ENCODE peak calls at places on chromosomes 3 and 15, in four cellular contexts. One of them, this sample, is unnamed.

GRCh38 chr3:19644405-19644804 is 289.6 kb downstream of the EFHB start:
- DNase-seq in suprapubic skin: no peak
- DNase-seq in K562: no peak
- DNase-seq in HepG2: no peak
- DNase-seq in this sample: no peak

GRCh38 chr3:194330579-194330978 is 20.5 kb downstream of the CPN2 start:
- DNase-seq in suprapubic skin: no peak
- DNase-seq in K562: no peak
- DNase-seq in HepG2: no peak
- DNase-seq in this sample: peak

GRCh38 chr3:71228156-71228885 is 355.2 kb downstream of the FOXP1 start:
- DNase-seq in suprapubic skin: no peak
- DNase-seq in K562: no peak
- DNase-seq in HepG2: no peak
- DNase-seq in this sample: no peak

GRCh38 chr3:134249935-134250716 is 533 bp downstream of the RYK start:
- DNase-seq in suprapubic skin: peak
- DNase-seq in K562: peak
- DNase-seq in HepG2: peak
- DNase-seq in this sample: peak

GRCh38 chr3:135009014-135009413 is 214.0 kb downstream of the EPHB1 start:
- DNase-seq in suprapubic skin: no peak
- DNase-seq in K562: no peak
- DNase-seq in HepG2: no peak
- DNase-seq in this sample: no peak

GRCh38 chr15:47473857-47474256 is 243.4 kb upstream of the SEMA6D start:
- DNase-seq in suprapubic skin: peak
- DNase-seq in K562: no peak
- DNase-seq in HepG2: no peak
- DNase-seq in this sample: peak

GRCh38 chr3:178295257-178295912 is 240.9 kb upstream of the KCNMB2 start:
- DNase-seq in suprapubic skin: no peak
- DNase-seq in K562: no peak
- DNase-seq in HepG2: no peak
- DNase-seq in this sample: peak

GRCh38 chr3:52859686-52860423 is 25.0 kb upstream of the MUSTN1 start:
- DNase-seq in suprapubic skin: no peak
- DNase-seq in K562: no peak
- DNase-seq in HepG2: no peak
- DNase-seq in this sample: no peak

GRCh38 chr3:118075873-118076272 is 958.8 kb downstream of the IGSF11 start:
- DNase-seq in suprapubic skin: no peak
- DNase-seq in K562: no peak
- DNase-seq in HepG2: no peak
- DNase-seq in this sample: no peak

GRCh38 chr3:178551916-178552321 is 15.7 kb downstream of the KCNMB2 start:
- DNase-seq in suprapubic skin: no peak
- DNase-seq in K562: no peak
- DNase-seq in HepG2: no peak
- DNase-seq in this sample: no peak

GRCh38 chr15:51782357-51782896 is 31.0 kb downstream of the TMOD2 start:
- DNase-seq in suprapubic skin: no peak
- DNase-seq in K562: peak
- DNase-seq in HepG2: no peak
- DNase-seq in this sample: no peak
- TF ChIP-seq CTCF in suprapubic skin: no peak
- TF ChIP-seq CTCF in K562: peak
- TF ChIP-seq CTCF in HepG2: peak
- TF ChIP-seq CTCF in this sample: no peak

GRCh38 chr3:99534951-99535704 is 103.3 kb upstream of the COL8A1 start:
- DNase-seq in suprapubic skin: no peak
- DNase-seq in K562: no peak
- DNase-seq in HepG2: no peak
- DNase-seq in this sample: no peak
- TF ChIP-seq POLR2A in suprapubic skin: no peak
- TF ChIP-seq POLR2A in K562: no peak
- TF ChIP-seq POLR2A in HepG2: no peak
- TF ChIP-seq POLR2A in this sample: no peak

DNA sequence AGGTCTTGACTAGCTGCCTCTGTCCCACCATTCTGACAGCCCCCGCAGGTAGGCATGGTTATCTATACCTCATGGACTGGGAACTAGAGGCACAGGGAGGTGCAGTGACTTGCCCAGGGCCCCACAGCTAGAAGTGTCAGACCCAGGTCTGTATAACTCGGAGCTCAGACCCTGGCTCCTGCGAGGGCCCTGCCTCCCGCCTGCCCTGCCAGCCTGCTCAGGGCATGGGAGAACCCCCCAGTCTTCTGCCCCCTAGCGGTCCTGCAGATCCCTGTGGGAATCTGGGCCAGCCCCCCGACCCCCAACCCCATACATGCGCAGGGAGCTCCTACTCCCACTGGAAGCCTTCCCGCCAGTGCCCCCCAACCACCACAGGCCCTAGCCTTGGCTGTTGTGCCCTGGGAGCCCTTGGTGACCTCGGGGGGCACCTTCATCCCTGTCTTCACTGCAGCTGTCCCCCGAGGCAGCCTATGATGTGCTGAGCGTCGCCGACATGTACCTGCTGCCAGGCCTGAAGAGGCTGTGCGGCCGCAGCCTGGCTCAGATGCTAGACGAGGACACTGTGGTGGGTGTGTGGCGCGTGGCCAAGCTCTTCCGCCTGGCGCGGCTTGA is 6.9 kb downstream of the ABTB1 start:
- DNase-seq in suprapubic skin: peak
- DNase-seq in K562: no peak
- DNase-seq in HepG2: no peak
- DNase-seq in this sample: peak
- TF ChIP-seq CTCF in suprapubic skin: no peak
- TF ChIP-seq CTCF in K562: peak
- TF ChIP-seq CTCF in HepG2: peak
- TF ChIP-seq CTCF in this sample: no peak

GRCh38 chr15:31344266-31344665 is 17.6 kb downstream of the KLF13 start:
- DNase-seq in suprapubic skin: no peak
- DNase-seq in K562: no peak
- DNase-seq in HepG2: no peak
- DNase-seq in this sample: no peak

GRCh38 chr15:31346367-31347066 is 19.9 kb downstream of the KLF13 start:
- DNase-seq in suprapubic skin: no peak
- DNase-seq in K562: no peak
- DNase-seq in HepG2: no peak
- DNase-seq in this sample: no peak

GRCh38 chr15:31343831-31344230 is 17.2 kb downstream of the KLF13 start:
- DNase-seq in suprapubic skin: no peak
- DNase-seq in K562: no peak
- DNase-seq in HepG2: no peak
- DNase-seq in this sample: no peak

GRCh38 chr15:31345606-31346366 is 19.2 kb downstream of the KLF13 start:
- DNase-seq in suprapubic skin: no peak
- DNase-seq in K562: no peak
- DNase-seq in HepG2: no peak
- DNase-seq in this sample: no peak

GRCh38 chr15:31344824-31345605 is 18.4 kb downstream of the KLF13 start:
- DNase-seq in suprapubic skin: peak
- DNase-seq in K562: no peak
- DNase-seq in HepG2: no peak
- DNase-seq in this sample: no peak
- TF ChIP-seq POLR2A in suprapubic skin: no peak
- TF ChIP-seq POLR2A in K562: no peak
- TF ChIP-seq POLR2A in HepG2: no peak
- TF ChIP-seq POLR2A in this sample: no peak

DNA sequence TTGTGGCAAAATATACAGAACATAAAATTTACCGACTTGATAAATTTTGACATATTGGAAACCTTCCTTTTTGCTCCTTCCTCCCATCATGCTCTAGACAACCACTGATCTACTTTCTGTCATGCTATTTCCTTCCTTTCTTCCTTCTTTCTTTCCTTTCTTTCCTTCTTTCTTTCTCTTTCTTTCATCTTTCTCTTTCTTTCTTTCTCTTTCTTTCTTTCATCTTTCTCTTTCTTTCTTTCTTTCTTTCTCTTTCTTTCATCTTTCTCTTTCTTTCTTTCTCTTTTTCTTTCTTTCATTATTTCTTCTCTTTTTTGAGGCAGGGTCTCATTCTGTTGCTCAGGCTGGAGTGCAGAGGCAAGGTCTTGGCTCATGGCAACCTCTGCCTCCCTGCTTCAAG is 8.9 kb upstream of the TMEM45A start:
- DNase-seq in suprapubic skin: no peak
- DNase-seq in K562: no peak
- DNase-seq in HepG2: no peak
- DNase-seq in this sample: no peak
- TF ChIP-seq CTCF in suprapubic skin: no peak
- TF ChIP-seq CTCF in K562: no peak
- TF ChIP-seq CTCF in HepG2: no peak
- TF ChIP-seq CTCF in this sample: no peak

GRCh38 chr15:96367436-96368200 is 37.1 kb downstream of the NR2F2 start:
- DNase-seq in suprapubic skin: no peak
- DNase-seq in K562: no peak
- DNase-seq in HepG2: no peak
- DNase-seq in this sample: no peak
- TF ChIP-seq POLR2A in suprapubic skin: no peak
- TF ChIP-seq POLR2A in K562: no peak
- TF ChIP-seq POLR2A in HepG2: no peak
- TF ChIP-seq POLR2A in this sample: no peak

DNA sequence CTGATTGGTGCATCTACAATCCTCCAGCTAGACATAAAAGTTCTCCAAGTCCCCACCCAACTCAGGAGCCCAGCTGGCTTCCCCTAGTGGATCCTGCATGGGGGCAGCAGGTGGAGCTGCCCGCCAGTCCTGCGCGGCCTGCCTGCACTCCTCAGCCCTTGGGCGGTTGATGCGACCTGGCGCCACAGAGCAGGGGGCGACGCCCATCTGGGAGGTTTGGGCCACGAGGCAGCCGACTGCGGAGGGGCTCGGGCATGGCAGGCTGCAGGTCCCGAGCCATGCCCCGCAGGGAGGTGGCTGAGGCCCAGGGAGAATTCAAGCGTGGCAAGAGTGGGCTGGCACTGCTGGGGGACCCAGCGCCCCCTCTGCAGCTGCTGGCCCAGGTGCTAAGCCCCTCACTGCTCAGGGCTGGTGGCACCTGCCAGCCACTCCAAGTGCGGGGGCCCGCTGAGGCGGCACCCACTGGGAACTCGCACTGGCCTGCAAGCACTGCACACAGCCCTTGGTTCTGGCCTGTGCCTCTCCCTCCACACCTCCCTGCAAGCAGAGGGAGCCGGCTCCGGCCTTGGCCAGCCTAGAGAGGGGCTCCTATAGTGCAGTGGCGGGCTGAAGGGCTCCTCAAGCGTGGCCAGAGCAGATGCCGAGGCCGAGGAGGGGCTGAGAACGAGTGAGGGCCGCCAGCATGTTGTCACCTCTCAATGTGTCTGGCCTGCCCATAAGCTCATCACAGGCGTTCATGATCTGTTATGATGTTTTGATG is 30.1 kb downstream of the COL6A6 start:
- DNase-seq in suprapubic skin: no peak
- DNase-seq in K562: no peak
- DNase-seq in HepG2: no peak
- DNase-seq in this sample: no peak
- TF ChIP-seq CTCF in suprapubic skin: no peak
- TF ChIP-seq CTCF in K562: no peak
- TF ChIP-seq CTCF in HepG2: no peak
- TF ChIP-seq CTCF in this sample: no peak